ENCODE peak calls at places on chromosomes 3 and 15, in ten cellular contexts. V is HEK293T; E is globus pallidus; N is stimulated activated CD4-positive, alpha-beta T cell treated with anti-CD3 and anti-CD28 coated beads, Interleukin-12 subunit alpha, Interleukin-12 subunit beta, amount 100 ng/mL, for 24 hours; B is AG10803; I is activated CD4-positive, alpha-beta T cell treated with anti-CD3 and anti-CD28 coated beads for 48 hours; G is caudate nucleus; A is Kasumi-1; R is right cardiac atrium; X is NCI-H1105 treated with DMSO at 0.1 percent for 48 hours. P is an unnamed sample.

GRCh38 chr3:65676592-65676991 is 362.1 kb downstream of the MAGI1 start:
- DNase-seq in V (no peak), G (no peak), B (no peak), X (no peak), R (no peak), E (no peak), I (no peak), N (no peak), A (no peak), P (no peak)

GRCh38 chr15:82968066-82968465 is 15.5 kb upstream of the HOMER2 start:
- DNase-seq in N (no peak), G (no peak), E (no peak), I (no peak), B (peak), A (peak), R (no peak), V (no peak), X (no peak), P (peak)

GRCh38 chr3:54954019-54954418 is 26.2 kb upstream of the LRTM1 start:
- DNase-seq in A (no peak), V (no peak), G (no peak), B (peak), I (no peak), R (no peak), E (no peak), N (no peak), X (no peak), P (peak)

GRCh38 chr15:75720787-75721461 is 8.3 kb upstream of the CSPG4 start:
- DNase-seq in X (peak), A (no peak), E (no peak), G (no peak), B (no peak), N (no peak), I (peak), R (peak), V (peak), P (peak)

GRCh38 chr3:67593761-67594234 is 60.6 kb downstream of the SUCLG2 start:
- DNase-seq in E (no peak), X (no peak), A (no peak), V (no peak), I (peak), R (no peak), G (no peak), B (peak), N (no peak), P (peak)

GRCh38 chr3:122536634-122537033 is 21.9 kb upstream of the KPNA1 start:
- DNase-seq in A (no peak), B (no peak), N (no peak), E (no peak), R (no peak), V (no peak), X (no peak), G (no peak), I (no peak), P (no peak)

GRCh38 chr3:63405882-63406281 is 127.8 kb downstream of the SYNPR start:
- DNase-seq in E (no peak), G (no peak), R (no peak), A (no peak), X (no peak), N (no peak), I (no peak), B (peak), V (no peak), P (no peak)

GRCh38 chr3:56926513-56927282 is 124.9 kb upstream of the ARHGEF3 start:
- DNase-seq in G (no peak), X (no peak), E (no peak), N (no peak), R (no peak), V (no peak), A (no peak), I (no peak), B (peak), P (peak)

GRCh38 chr3:138440596-138440995 is 6.2 kb downstream of the ESYT3 start:
- DNase-seq in R (no peak), N (no peak), E (no peak), B (peak), A (no peak), X (no peak), I (no peak), G (no peak), V (no peak), P (no peak)